ENCODE peak calls at places on chromosomes 4 and X, in six cellular contexts. One of them, this sample, is unnamed. For H3F3A, the result is how much of the 10 kb centered on the place peaks cover.

GRCh38 chr4:117479673-117480072 is 394.3 kb upstream of the TRAM1L1 start:
- DNase-seq in GM23248: no peak
- DNase-seq in MM.1S: no peak
- DNase-seq in GM23338: no peak
- DNase-seq in neural progenitor cell: no peak
- DNase-seq in SK-N-SH: no peak
- DNase-seq in this sample: no peak

GRCh38 chr4:90028460-90028859 is 98.7 kb upstream of the CCSER1 start:
- DNase-seq in MM.1S: no peak
- DNase-seq in GM23248: no peak
- DNase-seq in neural progenitor cell: no peak
- DNase-seq in GM23338: no peak
- DNase-seq in SK-N-SH: no peak
- DNase-seq in this sample: no peak

GRCh38 chr4:108690738-108691137 is 40.3 kb downstream of the OSTC start:
- DNase-seq in GM23338: no peak
- DNase-seq in neural progenitor cell: no peak
- DNase-seq in MM.1S: no peak
- DNase-seq in SK-N-SH: no peak
- DNase-seq in GM23248: peak
- DNase-seq in this sample: no peak

GRCh38 chrX:79592259-79592658 is 225.1 kb upstream of the ITM2A start:
- DNase-seq in MM.1S: no peak
- DNase-seq in GM23338: peak
- DNase-seq in SK-N-SH: peak
- DNase-seq in neural progenitor cell: no peak
- DNase-seq in GM23248: no peak
- DNase-seq in this sample: peak

GRCh38 chr4:13701937-13702446 is 74.5 kb upstream of the BOD1L1 start:
- DNase-seq in MM.1S: no peak
- DNase-seq in neural progenitor cell: no peak
- DNase-seq in GM23248: peak
- DNase-seq in GM23338: no peak
- DNase-seq in SK-N-SH: no peak
- DNase-seq in this sample: peak

GRCh38 chr4:159944477-159944876 is 841.6 kb downstream of the RAPGEF2 start:
- DNase-seq in SK-N-SH: no peak
- DNase-seq in neural progenitor cell: peak
- DNase-seq in MM.1S: no peak
- DNase-seq in GM23248: no peak
- DNase-seq in GM23338: no peak
- DNase-seq in this sample: no peak

GRCh38 chr4:166169111-166169510 is 296.1 kb downstream of the TLL1 start:
- DNase-seq in GM23338: peak
- DNase-seq in MM.1S: peak
- DNase-seq in SK-N-SH: no peak
- DNase-seq in neural progenitor cell: peak
- DNase-seq in GM23248: peak
- DNase-seq in this sample: peak

GRCh38 chrX:132837971-132838370 is 120.5 kb downstream of the HS6ST2 start:
- DNase-seq in GM23338: no peak
- DNase-seq in MM.1S: no peak
- DNase-seq in SK-N-SH: no peak
- DNase-seq in neural progenitor cell: no peak
- DNase-seq in GM23248: no peak
- DNase-seq in this sample: no peak

GRCh38 chr4:6473264-6474052 is 1.0 kb upstream of the PPP2R2C start:
- DNase-seq in SK-N-SH: no peak
- DNase-seq in neural progenitor cell: no peak
- DNase-seq in MM.1S: no peak
- DNase-seq in GM23338: peak
- DNase-seq in GM23248: no peak
- DNase-seq in this sample: no peak

GRCh38 chrX:136694491-136695087 is 46.6 kb downstream of the CD40LG start:
- DNase-seq in GM23338: peak
- DNase-seq in SK-N-SH: peak
- DNase-seq in GM23248: peak
- DNase-seq in MM.1S: peak
- DNase-seq in neural progenitor cell: peak
- DNase-seq in this sample: peak

GRCh38 chrX:96372313-96373046 is 312.2 kb upstream of the DIAPH2 start:
- DNase-seq in neural progenitor cell: peak
- DNase-seq in GM23248: peak
- DNase-seq in SK-N-SH: peak
- DNase-seq in MM.1S: peak
- DNase-seq in GM23338: peak
- DNase-seq in this sample: peak

GRCh38 chrX:57329008-57329407 is 42.5 kb downstream of the FAAH2 start:
- DNase-seq in GM23248: no peak
- DNase-seq in neural progenitor cell: peak
- DNase-seq in MM.1S: no peak
- DNase-seq in SK-N-SH: no peak
- DNase-seq in GM23338: peak
- DNase-seq in this sample: peak

GRCh38 chrX:54994668-54995452 is 872 bp upstream of the PFKFB1 start:
- DNase-seq in GM23338: no peak
- DNase-seq in neural progenitor cell: no peak
- DNase-seq in GM23248: no peak
- DNase-seq in SK-N-SH: no peak
- DNase-seq in MM.1S: no peak
- DNase-seq in this sample: no peak

GRCh38 chr4:11376571-11376970 is 52.1 kb downstream of the HS3ST1 start:
- DNase-seq in GM23248: no peak
- DNase-seq in SK-N-SH: no peak
- DNase-seq in neural progenitor cell: no peak
- DNase-seq in MM.1S: no peak
- DNase-seq in GM23338: no peak
- DNase-seq in this sample: no peak

GRCh38 chr4:25953740-25954139 is 39.7 kb downstream of the SMIM20 start:
- DNase-seq in MM.1S: no peak
- DNase-seq in GM23248: peak
- DNase-seq in neural progenitor cell: peak
- DNase-seq in GM23338: no peak
- DNase-seq in SK-N-SH: no peak
- DNase-seq in this sample: peak

GRCh38 chr4:2977116-2978097 is 14.0 kb downstream of the GRK4 start:
- DNase-seq in neural progenitor cell: no peak
- DNase-seq in GM23338: no peak
- DNase-seq in MM.1S: no peak
- DNase-seq in SK-N-SH: no peak
- DNase-seq in GM23248: peak
- DNase-seq in this sample: peak

GRCh38 chrX:68462653-68463052 is 29.4 kb upstream of the OPHN1 start:
- DNase-seq in GM23338: peak
- DNase-seq in MM.1S: peak
- DNase-seq in SK-N-SH: no peak
- DNase-seq in GM23248: peak
- DNase-seq in neural progenitor cell: peak
- DNase-seq in this sample: peak

GRCh38 chr4:52407545-52407944 is 251.6 kb downstream of the USP46 start:
- DNase-seq in neural progenitor cell: no peak
- DNase-seq in MM.1S: no peak
- DNase-seq in GM23338: no peak
- DNase-seq in GM23248: no peak
- DNase-seq in SK-N-SH: no peak
- DNase-seq in this sample: peak

DNA sequence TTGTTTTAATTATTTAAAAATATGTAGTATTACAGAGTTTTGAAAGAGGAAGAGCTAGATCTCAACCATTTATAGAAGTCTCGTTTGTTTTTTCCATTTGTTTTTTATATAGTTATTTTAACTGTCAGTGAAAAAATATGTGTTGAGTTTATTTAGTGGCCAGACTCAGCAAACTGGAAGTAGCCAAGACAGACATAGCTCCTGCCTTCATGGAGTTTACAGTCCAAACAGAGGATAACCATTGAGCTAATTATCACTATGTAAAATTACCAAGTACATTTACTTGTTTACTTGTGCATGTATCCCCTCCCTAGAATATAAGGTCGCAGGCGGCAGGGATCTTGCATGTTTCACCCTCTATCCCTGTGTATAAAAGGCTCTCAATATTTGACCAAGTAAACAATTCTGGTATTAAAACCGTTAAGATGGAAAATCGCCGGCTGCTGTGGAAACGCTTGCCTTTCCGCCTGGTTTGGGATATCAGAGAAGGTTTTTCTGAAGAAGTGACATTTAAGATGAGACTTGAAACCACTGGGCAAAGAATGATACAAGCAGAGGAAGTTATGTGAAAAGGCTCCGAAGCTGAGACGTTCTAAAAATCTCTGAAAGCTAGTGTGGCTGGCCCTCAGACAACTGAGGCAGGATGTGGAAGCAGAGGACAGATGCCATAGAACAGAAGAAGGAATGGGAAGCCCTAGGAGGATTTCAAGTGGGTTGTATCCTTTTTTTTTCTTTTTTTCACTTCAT is 1.3 kb upstream of the CCNI start:
- DNase-seq in MM.1S: no peak
- DNase-seq in neural progenitor cell: no peak
- DNase-seq in GM23338: no peak
- DNase-seq in SK-N-SH: no peak
- DNase-seq in GM23248: no peak
- DNase-seq in this sample: no peak
- TF ChIP-seq EZH2phosphoT487 in MM.1S: no peak
- TF ChIP-seq EZH2phosphoT487 in neural progenitor cell: no peak
- TF ChIP-seq EZH2phosphoT487 in GM23338: no peak
- TF ChIP-seq EZH2phosphoT487 in SK-N-SH: no peak
- TF ChIP-seq EZH2phosphoT487 in GM23248: no peak
- TF ChIP-seq EZH2phosphoT487 in this sample: no peak

GRCh38 chrX:47221756-47222155 is 3.3 kb downstream of the CDK16 start:
- DNase-seq in SK-N-SH: no peak
- DNase-seq in neural progenitor cell: no peak
- DNase-seq in GM23338: no peak
- DNase-seq in GM23248: no peak
- DNase-seq in MM.1S: no peak
- DNase-seq in this sample: no peak

GRCh38 chrX:47218280-47218919 is at the start of gene CDK16:
- DNase-seq in MM.1S: peak
- DNase-seq in GM23248: peak
- DNase-seq in SK-N-SH: peak
- DNase-seq in neural progenitor cell: peak
- DNase-seq in GM23338: peak
- DNase-seq in this sample: peak

GRCh38 chrX:47217852-47218279 is 615 bp upstream of the CDK16 start:
- DNase-seq in GM23248: peak
- DNase-seq in neural progenitor cell: peak
- DNase-seq in SK-N-SH: peak
- DNase-seq in MM.1S: peak
- DNase-seq in GM23338: peak
- DNase-seq in this sample: peak

GRCh38 chrX:47217121-47217851 is 1.2 kb upstream of the CDK16 start:
- DNase-seq in GM23248: peak
- DNase-seq in neural progenitor cell: no peak
- DNase-seq in MM.1S: no peak
- DNase-seq in GM23338: peak
- DNase-seq in SK-N-SH: peak
- DNase-seq in this sample: peak

DNA sequence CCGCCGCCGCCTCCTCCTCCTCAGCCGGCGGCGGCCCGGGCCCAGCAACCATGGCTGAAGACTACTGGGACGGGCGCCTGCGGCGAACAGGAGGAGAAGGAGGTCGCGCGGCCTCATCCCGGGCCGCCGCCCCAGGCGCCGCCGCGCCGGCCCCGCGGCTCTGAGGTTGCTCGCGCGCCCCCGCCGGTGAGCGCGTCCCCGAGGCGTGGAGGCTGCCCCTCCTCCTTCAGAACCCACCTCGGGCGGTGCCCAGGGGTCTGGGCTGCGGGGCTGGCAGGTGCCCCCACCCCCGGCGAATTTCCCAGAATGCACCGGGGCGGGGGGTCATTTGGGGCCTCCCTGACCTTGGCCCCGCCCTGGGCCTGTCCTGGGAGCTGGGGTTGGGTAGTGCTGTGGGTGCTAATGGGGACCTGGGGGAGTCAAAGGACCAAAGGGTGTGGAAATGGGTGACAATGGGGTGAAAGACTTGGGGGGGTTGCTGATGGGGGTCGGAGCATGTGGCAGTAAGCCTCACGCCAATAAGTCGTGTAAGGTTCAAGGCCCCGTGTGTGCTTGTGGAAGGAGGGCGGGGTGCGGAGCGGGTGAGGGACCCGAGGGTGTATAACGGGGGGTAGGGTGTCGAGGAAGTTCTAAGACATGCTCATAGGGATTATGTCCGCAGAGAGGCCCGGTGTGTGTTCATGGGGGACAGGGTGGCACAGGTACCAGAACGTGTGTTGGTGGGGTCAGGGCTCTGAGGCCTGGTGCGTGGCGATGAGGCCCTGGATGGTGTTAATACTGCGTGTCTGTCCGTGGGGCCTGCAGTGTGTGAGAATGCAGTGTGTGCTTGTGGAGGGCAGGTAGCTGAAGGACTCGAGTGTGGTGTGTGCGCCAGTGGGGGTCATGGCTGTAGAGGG is 687 bp downstream of the CDK16 start:
- DNase-seq in SK-N-SH: peak
- DNase-seq in GM23338: peak
- DNase-seq in GM23248: peak
- DNase-seq in MM.1S: peak
- DNase-seq in neural progenitor cell: peak
- DNase-seq in this sample: no peak
- H3F3A ChIP-seq in SK-N-SH: under half
- H3F3A ChIP-seq in GM23338: under half
- H3F3A ChIP-seq in GM23248: under half
- H3F3A ChIP-seq in MM.1S: under half
- H3F3A ChIP-seq in neural progenitor cell: under half
- H3F3A ChIP-seq in this sample: under half

DNA sequence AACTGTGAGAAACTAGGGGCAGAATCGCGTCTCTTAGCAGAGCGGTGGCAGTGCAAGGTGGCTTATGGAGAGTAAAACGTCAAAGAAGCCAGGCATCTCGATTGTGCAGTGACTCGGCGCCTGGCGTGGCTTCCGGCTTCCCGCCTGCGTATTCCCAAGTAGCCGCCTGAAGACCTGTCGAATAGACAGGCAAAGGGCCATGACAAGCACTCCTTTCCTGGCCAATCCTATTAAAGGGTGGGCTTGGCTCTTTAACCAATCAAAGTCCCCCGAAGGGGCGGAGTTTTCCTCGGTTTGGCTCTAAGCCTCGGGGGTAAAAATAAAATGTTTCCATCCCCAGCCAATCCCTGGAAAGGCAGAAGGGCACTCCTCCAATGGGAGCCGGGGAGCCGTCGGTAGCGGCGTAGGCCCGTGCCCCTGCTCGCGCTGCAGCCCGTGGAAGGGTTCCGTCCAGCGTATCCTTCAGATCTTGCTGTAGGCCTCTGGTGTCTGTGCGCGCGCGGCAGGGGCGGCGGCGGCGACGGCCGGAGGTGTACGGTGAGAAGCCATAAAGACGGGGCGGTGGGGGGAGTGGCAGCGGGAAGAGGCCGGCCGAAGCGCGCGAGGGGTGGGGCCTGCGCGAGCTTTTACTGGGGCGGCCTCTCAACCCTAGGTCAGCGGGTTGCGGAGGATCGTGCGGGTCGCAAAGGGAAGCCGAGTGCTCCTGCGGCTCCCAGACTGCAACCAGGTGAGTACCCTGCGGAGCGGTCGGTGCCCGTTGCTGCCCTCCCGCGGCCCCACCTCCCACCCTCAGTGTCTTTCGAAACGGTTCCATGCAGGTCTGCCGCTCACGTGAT is at the start of gene KANTR:
- DNase-seq in SK-N-SH: peak
- DNase-seq in GM23248: peak
- DNase-seq in MM.1S: peak
- DNase-seq in GM23338: peak
- DNase-seq in neural progenitor cell: peak
- DNase-seq in this sample: peak
- H2AFZ ChIP-seq in SK-N-SH: peak
- H2AFZ ChIP-seq in GM23248: peak
- H2AFZ ChIP-seq in MM.1S: peak
- H2AFZ ChIP-seq in GM23338: peak
- H2AFZ ChIP-seq in neural progenitor cell: peak
- H2AFZ ChIP-seq in this sample: peak

GRCh38 chr4:47031011-47031678 is at the start of gene GABRB1:
- DNase-seq in GM23248: peak
- DNase-seq in neural progenitor cell: peak
- DNase-seq in GM23338: peak
- DNase-seq in MM.1S: peak
- DNase-seq in SK-N-SH: peak
- DNase-seq in this sample: no peak
- TF ChIP-seq EZH2phosphoT487 in GM23248: no peak
- TF ChIP-seq EZH2phosphoT487 in neural progenitor cell: no peak
- TF ChIP-seq EZH2phosphoT487 in GM23338: no peak
- TF ChIP-seq EZH2phosphoT487 in MM.1S: no peak
- TF ChIP-seq EZH2phosphoT487 in SK-N-SH: no peak
- TF ChIP-seq EZH2phosphoT487 in this sample: no peak

This sample was measured in PC-3.